ENCODE peak calls at places on chromosomes 6 and 20, in five cellular contexts. One of them, this sample, is unnamed.

GRCh38 chr6:154805288-154805911 is 72.2 kb downstream of the SCAF8 start:
- DNase-seq in body of pancreas: no peak
- DNase-seq in AG04450: peak; percentile 32
- DNase-seq in stomach: no peak
- DNase-seq in heart left ventricle: no peak
- DNase-seq in this sample: peak; percentile 75

GRCh38 chr20:44151621-44152416 is 35.2 kb downstream of the JPH2 start:
- DNase-seq in body of pancreas: no peak
- DNase-seq in AG04450: no peak
- DNase-seq in stomach: no peak
- DNase-seq in heart left ventricle: peak; percentile 78
- DNase-seq in this sample: no peak

GRCh38 chr20:5996765-5997164 is 46.3 kb downstream of the MCM8 start:
- DNase-seq in body of pancreas: no peak
- DNase-seq in AG04450: no peak
- DNase-seq in stomach: no peak
- DNase-seq in heart left ventricle: no peak
- DNase-seq in this sample: no peak

GRCh38 chr6:51184046-51184445 is 365.4 kb downstream of the TFAP2B start:
- DNase-seq in body of pancreas: no peak
- DNase-seq in AG04450: no peak
- DNase-seq in stomach: no peak
- DNase-seq in heart left ventricle: no peak
- DNase-seq in this sample: no peak

GRCh38 chr6:21360353-21360752 is 233.2 kb upstream of the SOX4 start:
- DNase-seq in body of pancreas: peak; percentile 5
- DNase-seq in AG04450: no peak
- DNase-seq in stomach: peak; percentile 33
- DNase-seq in heart left ventricle: no peak
- DNase-seq in this sample: no peak

GRCh38 chr20:31605902-31606677 is 1.0 kb downstream of the ID1 start:
- DNase-seq in body of pancreas: no peak
- DNase-seq in AG04450: no peak
- DNase-seq in stomach: peak; percentile 35
- DNase-seq in heart left ventricle: peak; percentile 41
- DNase-seq in this sample: peak; percentile 32

GRCh38 chr6:7087066-7087465 is 20.7 kb upstream of the RREB1 start:
- DNase-seq in body of pancreas: no peak
- DNase-seq in AG04450: no peak
- DNase-seq in stomach: no peak
- DNase-seq in heart left ventricle: no peak
- DNase-seq in this sample: peak; percentile 42

GRCh38 chr6:49366539-49366938 is 96.5 kb downstream of the MMUT start:
- DNase-seq in body of pancreas: no peak
- DNase-seq in AG04450: no peak
- DNase-seq in stomach: no peak
- DNase-seq in heart left ventricle: no peak
- DNase-seq in this sample: no peak

GRCh38 chr20:51446656-51447055 is 95.9 kb downstream of the NFATC2 start:
- DNase-seq in body of pancreas: no peak
- DNase-seq in AG04450: no peak
- DNase-seq in stomach: no peak
- DNase-seq in heart left ventricle: no peak
- DNase-seq in this sample: peak; percentile 91

GRCh38 chr20:34311118-34312023 is 8.2 kb upstream of the AHCY start:
- DNase-seq in body of pancreas: peak; percentile 80
- DNase-seq in AG04450: no peak
- DNase-seq in stomach: peak; percentile 72
- DNase-seq in heart left ventricle: peak; percentile 35
- DNase-seq in this sample: no peak

GRCh38 chr6:119482850-119483285 is 133.3 kb upstream of the MAN1A1 start:
- DNase-seq in body of pancreas: peak; percentile 11
- DNase-seq in AG04450: no peak
- DNase-seq in stomach: peak; percentile 34
- DNase-seq in heart left ventricle: peak; percentile 31
- DNase-seq in this sample: no peak
- TF ChIP-seq CTCF in body of pancreas: no peak
- TF ChIP-seq CTCF in AG04450: no peak
- TF ChIP-seq CTCF in stomach: no peak
- TF ChIP-seq CTCF in heart left ventricle: no peak
- TF ChIP-seq CTCF in this sample: no peak

DNA sequence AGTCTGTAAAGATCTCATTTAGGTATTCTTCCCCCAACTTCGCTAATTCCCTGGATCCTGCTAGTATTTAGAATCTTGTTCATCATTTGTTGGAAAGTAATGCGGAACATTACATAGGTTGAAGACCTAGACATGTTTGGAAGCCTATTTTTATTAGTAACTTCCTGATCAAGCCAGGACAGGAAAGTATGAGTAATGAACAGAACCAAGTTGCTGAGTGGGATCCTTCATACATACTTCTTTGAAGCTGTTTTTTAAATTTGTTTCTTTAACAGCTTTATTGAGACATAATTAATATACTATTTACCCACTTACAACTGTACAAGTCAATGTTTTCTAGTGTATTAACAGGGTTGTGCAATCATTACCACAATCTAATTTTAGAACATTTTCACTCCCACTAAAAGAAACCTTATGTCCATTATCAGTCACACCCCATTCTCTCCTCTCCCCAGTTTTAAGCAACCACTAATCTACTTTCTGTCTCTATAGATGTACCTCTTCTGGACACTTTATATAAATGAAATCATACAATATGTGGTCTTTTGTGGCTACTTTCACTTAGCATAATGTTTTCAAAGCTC is 56.1 kb downstream of the DNAH8 start:
- DNase-seq in body of pancreas: no peak
- DNase-seq in AG04450: no peak
- DNase-seq in stomach: no peak
- DNase-seq in heart left ventricle: no peak
- DNase-seq in this sample: no peak
- H3K4me3 ChIP-seq in body of pancreas: no peak overlapping the region
- H3K4me3 ChIP-seq in AG04450: no peak overlapping the region
- H3K4me3 ChIP-seq in stomach: no peak overlapping the region
- H3K4me3 ChIP-seq in heart left ventricle: no peak overlapping the region
- H3K4me3 ChIP-seq in this sample: no peak overlapping the region

GRCh38 chr6:32622545-32623401 is 14.4 kb upstream of the HLA-DQA1 start:
- DNase-seq in body of pancreas: peak; percentile 51
- DNase-seq in AG04450: no peak
- DNase-seq in stomach: no peak
- DNase-seq in heart left ventricle: peak; percentile 58
- DNase-seq in this sample: no peak
- TF ChIP-seq CTCF in body of pancreas: no peak
- TF ChIP-seq CTCF in AG04450: no peak
- TF ChIP-seq CTCF in stomach: no peak
- TF ChIP-seq CTCF in heart left ventricle: peak; percentile 47
- TF ChIP-seq CTCF in this sample: no peak

DNA sequence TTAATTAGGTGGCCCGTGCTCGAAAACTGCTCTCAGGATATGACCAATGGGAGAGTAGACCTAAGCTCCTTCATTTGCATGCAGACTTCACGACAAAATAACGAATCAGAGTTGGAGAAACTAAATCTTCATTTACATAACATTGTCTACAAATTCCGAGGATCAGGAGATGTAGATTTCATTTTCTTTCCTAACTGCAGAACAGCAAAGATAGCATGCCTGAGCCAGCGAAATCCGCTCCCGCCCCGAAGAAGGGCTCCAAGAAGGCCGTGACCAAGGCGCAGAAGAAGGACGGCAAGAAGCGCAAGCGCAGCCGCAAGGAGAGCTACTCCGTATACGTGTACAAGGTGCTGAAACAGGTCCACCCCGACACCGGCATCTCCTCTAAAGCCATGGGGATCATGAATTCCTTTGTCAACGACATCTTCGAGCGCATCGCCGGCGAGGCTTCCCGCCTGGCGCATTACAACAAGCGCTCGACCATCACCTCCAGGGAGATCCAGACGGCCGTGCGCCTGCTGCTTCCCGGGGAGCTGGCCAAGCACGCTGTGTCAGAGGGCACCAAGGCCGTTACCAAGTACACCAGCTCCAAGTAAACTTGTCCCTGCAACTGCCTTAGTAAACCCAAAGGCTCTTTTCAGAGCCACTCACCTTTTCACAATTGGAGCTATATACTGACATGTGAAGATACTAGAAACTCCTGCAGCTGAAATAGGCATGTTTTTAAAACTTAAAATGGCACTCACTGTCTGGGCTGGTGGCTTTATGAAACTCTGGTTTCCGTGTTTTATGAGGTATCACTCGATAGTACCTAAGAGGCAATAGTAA is 96.6 kb downstream of the HFE start:
- DNase-seq in body of pancreas: peak; percentile 76
- DNase-seq in AG04450: peak; percentile 72
- DNase-seq in stomach: peak; percentile 59
- DNase-seq in heart left ventricle: peak; percentile 65
- DNase-seq in this sample: peak; percentile 94
- H3K4me3 ChIP-seq in body of pancreas: peak overlapping the region; percentile 14
- H3K4me3 ChIP-seq in AG04450: peak overlapping the region; percentile 61
- H3K4me3 ChIP-seq in stomach: peak overlapping the region; percentile 52
- H3K4me3 ChIP-seq in heart left ventricle: peak overlapping the region; percentile 34
- H3K4me3 ChIP-seq in this sample: peak overlapping the region; percentile 38

DNA sequence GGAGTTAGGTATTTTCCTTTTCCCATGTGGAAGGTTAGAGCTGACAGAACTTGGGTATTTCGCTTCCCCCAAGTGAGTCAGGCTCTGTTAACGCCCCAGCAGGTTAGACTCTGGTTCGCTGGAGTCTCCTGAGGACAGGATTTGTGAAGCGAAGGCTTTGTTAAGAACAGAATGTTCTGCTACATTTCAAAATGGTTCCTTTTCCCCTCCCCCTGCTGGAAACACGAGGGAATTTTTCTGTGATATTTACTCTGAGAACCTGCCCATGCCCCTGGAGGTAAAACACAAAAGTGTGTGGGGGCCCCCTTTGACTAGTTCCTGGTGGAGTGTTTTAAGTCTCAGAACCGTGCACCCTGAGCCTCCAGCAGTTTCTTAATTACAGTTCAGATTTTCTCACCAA is 731.4 kb upstream of the CITED2 start:
- DNase-seq in body of pancreas: peak; percentile 19
- DNase-seq in AG04450: no peak
- DNase-seq in stomach: no peak
- DNase-seq in heart left ventricle: no peak
- DNase-seq in this sample: peak; percentile 23
- TF ChIP-seq CTCF in body of pancreas: peak; percentile 41
- TF ChIP-seq CTCF in AG04450: peak; percentile 39
- TF ChIP-seq CTCF in stomach: no peak
- TF ChIP-seq CTCF in heart left ventricle: no peak
- TF ChIP-seq CTCF in this sample: peak; percentile 33

GRCh38 chr20:53611449-53611894 is 17.8 kb upstream of the ZNF217 start:
- DNase-seq in body of pancreas: no peak
- DNase-seq in AG04450: peak; percentile 92
- DNase-seq in stomach: peak; percentile 25
- DNase-seq in heart left ventricle: no peak
- DNase-seq in this sample: peak; percentile 97
- H3K4me3 ChIP-seq in body of pancreas: no peak overlapping the region
- H3K4me3 ChIP-seq in AG04450: no peak overlapping the region
- H3K4me3 ChIP-seq in stomach: no peak overlapping the region
- H3K4me3 ChIP-seq in heart left ventricle: no peak overlapping the region
- H3K4me3 ChIP-seq in this sample: no peak overlapping the region

DNA sequence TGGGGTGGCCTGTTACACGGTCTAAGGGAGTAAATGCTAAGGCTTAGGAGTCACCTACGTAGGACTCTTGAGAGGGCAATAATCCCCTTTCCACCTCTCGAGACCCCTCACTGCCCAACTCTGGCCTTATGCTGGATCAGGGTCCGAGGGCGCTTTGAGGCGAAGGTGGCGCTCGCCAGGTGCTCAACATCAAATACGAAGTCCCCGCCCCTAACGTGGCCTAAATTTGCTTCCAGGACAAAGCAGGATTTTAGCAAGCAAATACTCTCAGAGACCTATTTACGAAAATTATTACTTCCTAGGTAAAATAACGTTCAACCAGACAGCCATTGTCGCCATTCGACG is 420 bp upstream of the TRIM26 start:
- DNase-seq in body of pancreas: no peak
- DNase-seq in AG04450: no peak
- DNase-seq in stomach: no peak
- DNase-seq in heart left ventricle: no peak
- DNase-seq in this sample: no peak
- TF ChIP-seq CTCF in body of pancreas: no peak
- TF ChIP-seq CTCF in AG04450: no peak
- TF ChIP-seq CTCF in stomach: no peak
- TF ChIP-seq CTCF in heart left ventricle: no peak
- TF ChIP-seq CTCF in this sample: no peak

DNA sequence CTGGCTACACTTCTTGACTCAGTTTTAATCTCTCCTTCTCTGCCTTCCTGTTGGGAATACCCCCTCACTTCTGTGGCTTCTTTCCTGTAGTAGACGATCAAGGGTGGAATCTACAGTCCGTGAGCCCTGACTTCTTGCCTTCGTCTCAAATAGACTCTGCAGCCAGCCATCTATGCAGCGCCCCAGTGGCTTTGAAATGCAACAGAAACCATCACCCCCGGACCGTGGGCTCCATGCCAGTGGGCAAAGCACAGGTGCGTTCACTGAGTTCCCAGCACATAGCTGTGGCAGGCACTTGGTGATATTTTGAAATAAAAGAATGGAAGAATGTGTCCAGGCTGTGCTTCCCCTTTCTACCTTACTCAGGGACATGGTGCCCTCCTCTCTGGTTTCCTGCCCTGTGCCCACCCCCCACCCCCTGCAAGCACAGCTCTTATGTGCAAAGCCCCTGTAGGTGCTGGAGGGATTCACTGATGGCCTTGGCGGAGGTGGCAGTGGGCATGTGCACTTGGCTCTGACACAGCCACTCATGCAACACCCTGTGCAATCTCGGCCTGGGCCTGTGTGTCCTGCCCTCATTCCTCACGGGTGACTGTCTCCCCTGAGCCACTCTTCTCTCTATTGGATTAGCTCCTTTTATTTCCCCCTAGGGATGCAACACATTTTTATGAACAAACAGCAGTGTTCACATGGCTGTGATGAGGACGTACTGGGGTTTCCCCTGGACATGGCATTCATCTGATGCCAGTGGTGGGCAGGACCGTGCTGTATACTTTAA is 5.5 kb upstream of the CDSN start:
- DNase-seq in body of pancreas: no peak
- DNase-seq in AG04450: no peak
- DNase-seq in stomach: no peak
- DNase-seq in heart left ventricle: peak; percentile 68
- DNase-seq in this sample: peak; percentile 40
- H3K4me3 ChIP-seq in body of pancreas: no peak overlapping the region
- H3K4me3 ChIP-seq in AG04450: no peak overlapping the region
- H3K4me3 ChIP-seq in stomach: no peak overlapping the region
- H3K4me3 ChIP-seq in heart left ventricle: no peak overlapping the region
- H3K4me3 ChIP-seq in this sample: no peak overlapping the region